ENCODE peak calls at places on chromosomes 11 and 22, in nine cellular contexts. A is renal cortical epithelial cell; V is aorta; U is thyroid gland; Y is activated CD4-positive, CD25-positive, alpha-beta regulatory T cell; P is thoracic aorta; O is GM10248; K is iris pigment epithelial cell; R is EL. D is an unnamed sample.

GRCh38 chr22:19626042-19626560 is 88.2 kb upstream of the SEPTIN5 start:
- DNase-seq in V (no peak), K (no peak), O (no peak), Y (no peak), U (no peak), R (no peak), P (no peak), A (no peak), D (no peak)

GRCh38 chr11:61487342-61488025 is 21.1 kb upstream of the LRRC10B start:
- DNase-seq in R (no peak), P (no peak), V (no peak), K (no peak), Y (no peak), A (no peak), U (no peak), O (no peak), D (peak)

GRCh38 chr11:124891390-124891861 is 6.2 kb downstream of the ROBO4 start:
- DNase-seq in O (no peak), A (no peak), Y (no peak), V (no peak), U (no peak), K (no peak), P (no peak), R (no peak), D (peak)

GRCh38 chr22:38243007-38243775 is 29.6 kb downstream of the TMEM184B start:
- DNase-seq in R (no peak), A (no peak), V (no peak), U (peak), K (peak), Y (no peak), P (no peak), O (no peak), D (peak)

GRCh38 chr11:122180435-122180834 is 64.4 kb upstream of the BLID start:
- DNase-seq in V (peak), A (peak), R (peak), O (no peak), P (peak), K (peak), U (no peak), Y (no peak), D (peak)

GRCh38 chr11:92227954-92228935 is 3.6 kb downstream of the FAT3 start:
- DNase-seq in R (peak), P (no peak), K (no peak), V (no peak), O (no peak), U (no peak), Y (no peak), A (no peak), D (no peak)

GRCh38 chr22:43370045-43370444 is 26.9 kb upstream of the SCUBE1 start:
- DNase-seq in Y (no peak), V (peak), R (no peak), O (no peak), U (no peak), A (no peak), K (no peak), P (no peak), D (no peak)

GRCh38 chr22:17359501-17359900 is 9.8 kb upstream of the CECR2 start:
- DNase-seq in V (no peak), P (no peak), A (no peak), R (peak), U (no peak), O (no peak), Y (no peak), K (peak), D (no peak)

GRCh38 chr22:16965560-16965959 is 42.5 kb downstream of the GAB4 start:
- DNase-seq in A (no peak), P (no peak), Y (no peak), U (no peak), V (peak), K (no peak), O (no peak), R (no peak), D (no peak)

GRCh38 chr11:99275521-99275920 is 254.8 kb downstream of the CNTN5 start:
- DNase-seq in R (no peak), Y (no peak), P (no peak), U (no peak), O (no peak), A (peak), K (no peak), V (no peak), D (no peak)